ENCODE peak calls at places on chromosomes 4 and X, in four cellular contexts. T is K562, Y is GM12891, R is GM12878. G is an unnamed sample.

GRCh38 chr4:58286335-58286734 is 1176.2 kb upstream of the IGFBP7 start:
- DNase-seq in T (no peak), Y (no peak), R (no peak), G (no peak)

GRCh38 chr4:19486400-19486799 is 765.3 kb upstream of the SLIT2 start:
- DNase-seq in T (no peak), Y (no peak), R (no peak), G (no peak)

GRCh38 chr4:109547394-109547793 is 12.7 kb upstream of the MCUB start:
- DNase-seq in T (no peak), Y (no peak), R (no peak), G (no peak)

GRCh38 chrX:70196961-70197805 is 19.9 kb downstream of the DGAT2L6 start:
- DNase-seq in T (peak; percentile 60), Y (peak; percentile 11), R (no peak), G (peak; percentile 47)

GRCh38 chrX:103488332-103488731 is 31.0 kb downstream of the RAB40A start:
- DNase-seq in T (peak; percentile 5), Y (no peak), R (no peak), G (no peak)

GRCh38 chr4:173478136-173478860 is 51.7 kb downstream of the HAND2 start:
- DNase-seq in T (no peak), Y (no peak), R (no peak), G (no peak)

GRCh38 chr4:113256946-113257345 is 207.5 kb downstream of the ANK2 start:
- DNase-seq in T (no peak), Y (no peak), R (no peak), G (no peak)

GRCh38 chr4:152870605-152871004 is 65.5 kb upstream of the FHDC1 start:
- DNase-seq in T (no peak), Y (no peak), R (no peak), G (no peak)

GRCh38 chr4:675036-675804 is 878 bp downstream of the MYL5 start:
- DNase-seq in T (no peak), Y (no peak), R (no peak), G (no peak)

GRCh38 chrX:30620980-30621716 is 32.1 kb upstream of the GK start:
- DNase-seq in T (peak; percentile 9), Y (no peak), R (no peak), G (no peak)

GRCh38 chr4:57098945-57099344 is 11.2 kb downstream of the IGFBP7 start:
- DNase-seq in T (no peak), Y (no peak), R (no peak), G (no peak)

GRCh38 chr4:98289375-98289774 is 28.2 kb downstream of the RAP1GDS1 start:
- DNase-seq in T (no peak), Y (no peak), R (peak; percentile 17), G (no peak)

GRCh38 chr4:6199344-6199921 is 916 bp downstream of the JAKMIP1 start:
- DNase-seq in T (no peak), Y (no peak), R (no peak), G (no peak)

GRCh38 chr4:20255823-20256222 is 4.1 kb downstream of the SLIT2 start:
- DNase-seq in T (no peak), Y (no peak), R (no peak), G (no peak)

GRCh38 chr4:47031713-47032404 is 492 bp downstream of the GABRB1 start:
- DNase-seq in T (no peak), Y (no peak), R (no peak), G (no peak)

GRCh38 chr4:81196126-81196650 is 18.8 kb downstream of the PRKG2 start:
- DNase-seq in T (no peak), Y (no peak), R (no peak), G (no peak)

GRCh38 chr4:8910822-8911310 is 39.2 kb upstream of the HMX1 start:
- DNase-seq in T (no peak), Y (peak; percentile 7), R (no peak), G (no peak)

GRCh38 chr4:101464596-101464995 is 117.3 kb upstream of the PPP3CA start:
- DNase-seq in T (no peak), Y (no peak), R (no peak), G (no peak)

GRCh38 chr4:139599594-139600374 is 43.8 kb upstream of the SETD7 start:
- DNase-seq in T (no peak), Y (no peak), R (no peak), G (no peak)

GRCh38 chrX:106917830-106918500 is 2.2 kb upstream of the CLDN2 start:
- DNase-seq in T (no peak), Y (no peak), R (no peak), G (no peak)

GRCh38 chr4:153764611-153765368 is 5.0 kb upstream of the RNF175 start:
- DNase-seq in T (no peak), Y (no peak), R (no peak), G (no peak)

GRCh38 chrX:9285342-9285771 is 179.5 kb upstream of the TBL1X start:
- DNase-seq in T (no peak), Y (no peak), R (no peak), G (no peak)

GRCh38 chr4:56658410-56659003 is 22.6 kb downstream of the HOPX start:
- DNase-seq in T (no peak), Y (no peak), R (no peak), G (no peak)

GRCh38 chr4:8046925-8047541 is 107.4 kb upstream of the AFAP1 start:
- DNase-seq in T (no peak), Y (no peak), R (no peak), G (no peak)

GRCh38 chr4:37392540-37393255 is 148.2 kb downstream of the NWD2 start:
- DNase-seq in T (no peak), Y (no peak), R (no peak), G (no peak)

DNA sequence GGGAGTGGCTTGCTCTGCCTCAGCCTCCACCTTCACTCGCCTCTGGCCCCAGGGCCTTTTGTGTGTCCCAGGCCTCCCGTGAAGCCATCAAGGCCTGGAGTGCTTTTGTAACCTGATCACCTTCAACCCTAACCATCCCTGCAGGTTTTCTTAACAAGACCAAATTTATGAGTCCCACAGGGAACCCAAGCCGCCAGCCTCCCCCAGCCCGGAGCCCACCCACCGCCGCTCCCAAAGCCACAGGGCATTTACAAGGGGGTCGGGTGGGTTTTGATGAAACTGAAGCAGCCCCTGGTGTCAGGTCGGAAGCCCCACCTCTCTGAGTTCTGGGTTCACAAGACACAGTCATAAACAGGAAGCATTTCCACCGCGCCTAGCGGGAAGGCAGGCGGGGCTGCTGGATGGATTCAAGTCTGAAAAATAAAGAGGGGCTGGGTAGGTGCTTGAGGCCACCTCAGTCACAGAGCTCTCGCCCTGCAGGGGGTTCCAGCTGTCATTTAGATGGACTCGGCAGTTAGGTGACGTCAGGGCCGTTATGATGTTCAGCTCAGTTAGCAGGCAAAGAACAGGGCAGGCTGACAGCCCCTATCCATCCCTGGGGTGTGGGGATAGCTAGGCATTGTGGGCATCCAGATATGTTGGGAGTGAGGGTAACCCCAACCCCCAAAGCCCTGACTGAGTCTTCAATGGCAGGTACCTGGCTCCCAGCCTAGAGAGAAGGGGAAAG is 128.5 kb downstream of the BCOR start:
- DNase-seq in T (no peak), Y (no peak), R (no peak), G (no peak)
- TF ChIP-seq SPI1 in T (no peak), Y (no peak), R (no peak), G (no peak)

DNA sequence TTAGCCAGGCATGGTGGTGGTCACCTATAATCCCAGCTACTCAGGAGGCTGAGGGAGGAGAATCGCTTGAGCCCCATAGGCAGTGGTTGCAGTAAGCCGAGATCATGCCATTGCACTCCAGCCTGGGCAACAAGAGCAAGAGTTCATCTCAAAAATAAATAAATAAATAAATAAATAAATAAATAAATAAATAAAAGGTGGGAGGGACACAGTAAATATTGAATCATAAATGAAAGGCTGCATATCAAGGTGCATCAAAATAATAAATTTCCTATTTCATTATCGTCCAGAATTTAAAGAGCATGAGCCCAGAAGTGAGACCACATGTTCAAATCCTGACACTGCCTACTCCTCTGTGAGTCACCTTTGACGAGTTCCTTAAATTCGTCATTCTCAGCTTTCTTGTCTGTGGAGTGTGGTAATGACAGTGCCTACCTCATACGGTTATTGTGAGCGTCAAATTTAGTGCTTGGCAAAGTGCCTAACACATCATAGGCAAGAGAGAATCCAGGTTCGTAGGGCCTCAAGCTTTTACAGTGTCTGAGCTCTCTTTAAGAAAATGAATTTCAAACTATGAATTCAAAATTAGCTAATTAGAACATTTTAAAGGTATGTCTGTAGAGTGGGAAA is 49.9 kb downstream of the IL15 start:
- DNase-seq in T (no peak), Y (no peak), R (no peak), G (no peak)
- TF ChIP-seq SPI1 in T (no peak), Y (peak; percentile 23), R (no peak), G (no peak)

GRCh38 chr4:55364691-55365346 is 18.8 kb downstream of the SRD5A3 start:
- DNase-seq in T (no peak), Y (no peak), R (no peak), G (no peak)

GRCh38 chr4:55367084-55367722 is 21.2 kb downstream of the SRD5A3 start:
- DNase-seq in T (no peak), Y (no peak), R (no peak), G (no peak)

GRCh38 chr4:55365347-55365728 is 19.3 kb downstream of the SRD5A3 start:
- DNase-seq in T (no peak), Y (no peak), R (no peak), G (no peak)

GRCh38 chr4:55366621-55367020 is 20.6 kb downstream of the SRD5A3 start:
- DNase-seq in T (no peak), Y (no peak), R (no peak), G (no peak)

DNA sequence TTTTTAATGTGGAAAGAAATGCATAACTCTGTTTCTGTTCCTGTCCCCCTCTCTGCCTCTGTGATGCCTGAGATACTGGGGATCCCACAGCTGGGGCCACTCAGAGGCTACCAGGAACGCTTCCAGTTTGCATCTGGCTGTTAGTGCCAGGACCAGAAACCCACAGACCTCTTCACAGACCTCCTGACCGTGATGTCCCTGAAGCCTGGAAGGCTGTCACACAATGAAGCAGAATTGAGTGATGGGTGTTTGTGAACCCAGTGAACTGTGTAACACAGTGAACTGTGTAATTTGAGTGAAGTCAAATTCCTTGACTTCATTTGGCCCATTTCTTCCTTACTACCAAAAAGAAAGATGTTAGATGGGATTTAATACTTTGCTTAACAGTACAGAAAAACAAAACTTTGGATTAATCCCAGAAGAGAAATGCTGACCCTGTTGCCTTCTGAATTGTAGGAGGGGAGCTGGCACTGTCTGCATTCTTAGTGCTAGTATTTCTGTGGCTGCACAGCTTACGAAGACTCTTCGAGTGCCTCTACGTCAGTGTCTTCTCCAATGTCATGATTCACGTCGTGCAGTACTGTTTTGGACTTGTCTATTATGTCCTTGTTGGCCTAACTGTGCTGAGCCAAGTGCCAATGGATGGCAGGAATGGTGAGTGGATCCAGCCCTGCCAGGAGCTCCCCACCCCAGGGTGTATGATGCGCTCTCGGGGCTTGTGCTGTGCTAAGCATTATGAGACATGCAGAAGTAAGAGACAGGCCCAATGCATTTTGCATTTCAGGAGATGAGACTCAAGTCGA is 17.8 kb downstream of the SRD5A3 start:
- DNase-seq in T (no peak), Y (no peak), R (no peak), G (no peak)
- TF ChIP-seq SPI1 in T (no peak), Y (no peak), R (no peak), G (no peak)

DNA sequence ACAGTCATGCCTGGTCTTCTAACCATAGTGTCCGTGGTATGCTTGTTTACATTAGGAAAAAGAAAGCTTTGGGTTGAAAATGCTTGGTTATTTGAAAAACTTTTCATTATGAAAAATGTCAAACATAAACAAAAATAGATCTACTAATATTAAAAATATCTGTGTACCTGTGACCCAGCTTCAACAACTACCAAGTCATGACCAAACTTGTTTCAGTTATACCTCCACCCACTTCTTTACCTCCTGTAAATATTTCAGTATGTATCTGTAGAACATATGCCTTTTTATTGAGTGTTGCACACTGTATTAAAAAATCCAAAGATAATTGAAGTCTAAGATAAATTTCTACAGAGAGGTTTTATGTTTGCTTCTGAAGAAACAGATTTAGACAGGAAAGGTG is 153.7 kb upstream of the GYPA start:
- DNase-seq in T (no peak), Y (no peak), R (no peak), G (no peak)
- TF ChIP-seq SPI1 in T (no peak), Y (no peak), R (no peak), G (no peak)

GRCh38 chr4:95869961-95870500 is 30.1 kb downstream of the PDHA2 start:
- DNase-seq in T (no peak), Y (no peak), R (no peak), G (no peak)
- TF ChIP-seq SPI1 in T (no peak), Y (no peak), R (no peak), G (no peak)

G was measured in HL-60.